ENCODE peak calls at places on chromosomes 1 and 21, in five cellular contexts. T is neuronal stem cell, S is trophoblast cell, F is mesenchymal stem cell, E is H1. I is an unnamed sample.

GRCh38 chr1:201089621-201090020 is 22.6 kb downstream of the CACNA1S start:
- DNase-seq in S (no peak), F (no peak), T (peak; percentile 23), E (no peak), I (no peak)

GRCh38 chr1:173023343-173023742 is 27.4 kb downstream of the TNFSF18 start:
- DNase-seq in S (no peak), T (no peak), F (no peak), E (no peak), I (no peak)

GRCh38 chr1:223153177-223154119 is 10.4 kb upstream of the TLR5 start:
- DNase-seq in E (no peak), F (peak; percentile 21), S (no peak), T (no peak), I (no peak)

GRCh38 chr1:19657511-19657910 is 7.2 kb upstream of the HTR6 start:
- DNase-seq in E (no peak), F (no peak), S (no peak), T (no peak), I (no peak)

GRCh38 chr1:92203105-92203504 is 14.6 kb upstream of the C1orf146 start:
- DNase-seq in F (no peak), S (no peak), T (no peak), E (no peak), I (no peak)

GRCh38 chr1:112522621-112523020 is 13.9 kb downstream of the WNT2B start:
- DNase-seq in E (no peak), S (no peak), F (peak; percentile 96), T (no peak), I (no peak)

GRCh38 chr1:91070274-91070673 is 48.4 kb upstream of the ZNF644 start:
- DNase-seq in T (no peak), E (no peak), F (no peak), S (no peak), I (no peak)

GRCh38 chr1:19222979-19223824 is 13.1 kb upstream of the UBR4 start:
- DNase-seq in T (no peak), F (no peak), S (no peak), E (no peak), I (no peak)

GRCh38 chr1:63621698-63622097 is 28.5 kb downstream of the PGM1 start:
- DNase-seq in S (no peak), F (peak; percentile 20), T (no peak), E (no peak), I (no peak)

GRCh38 chr21:35508389-35508888 is 459.3 kb upstream of the RUNX1 start:
- DNase-seq in S (peak; percentile 57), F (peak; percentile 91), T (peak; percentile 17), E (peak; percentile 50), I (peak; percentile 56)

GRCh38 chr1:209988706-209989105 is 50.7 kb downstream of the SYT14 start:
- DNase-seq in E (no peak), T (no peak), S (no peak), F (no peak), I (no peak)

GRCh38 chr21:35417762-35418161 is 368.7 kb upstream of the RUNX1 start:
- DNase-seq in T (no peak), F (no peak), S (no peak), E (no peak), I (no peak)

GRCh38 chr1:46180082-46180616 is 3.9 kb upstream of the P3R3URF start:
- DNase-seq in E (peak; percentile 66), S (peak; percentile 23), F (no peak), T (no peak), I (peak; percentile 83)

GRCh38 chr1:13541435-13542215 is 27.8 kb upstream of the LRRC38 start:
- DNase-seq in S (no peak), E (no peak), F (no peak), T (no peak), I (no peak)

GRCh38 chr1:217191441-217191840 is 439.4 kb downstream of the GPATCH2 start:
- DNase-seq in E (no peak), S (no peak), T (no peak), F (no peak), I (no peak)

GRCh38 chr1:36653850-36654249 is 171.1 kb upstream of the CSF3R start:
- DNase-seq in S (peak; percentile 81), E (no peak), F (no peak), T (no peak), I (no peak)

GRCh38 chr1:155062702-155063411 is 683 bp upstream of the EFNA4 start:
- DNase-seq in T (peak; percentile 73), S (peak; percentile 32), E (no peak), F (peak; percentile 69), I (peak; percentile 87)

GRCh38 chr1:210236840-210237409 is 4.3 kb downstream of the SERTAD4 start:
- DNase-seq in E (no peak), S (no peak), F (peak; percentile 88), T (no peak), I (no peak)

GRCh38 chr1:1330366-1331067 is 563 bp upstream of the TAS1R3 start:
- DNase-seq in S (no peak), T (no peak), E (no peak), F (no peak), I (no peak)

GRCh38 chr1:107748529-107748928 is 216.5 kb downstream of the VAV3 start:
- DNase-seq in E (no peak), T (no peak), F (no peak), S (peak; percentile 7), I (no peak)

GRCh38 chr21:18602711-18603110 is 199.1 kb upstream of the TMPRSS15 start:
- DNase-seq in F (no peak), S (no peak), E (no peak), T (no peak), I (no peak)

GRCh38 chr1:219340796-219341195 is 167.1 kb downstream of the LYPLAL1 start:
- DNase-seq in T (no peak), F (peak; percentile 5), E (no peak), S (no peak), I (no peak)

GRCh38 chr1:150010388-150011115 is at the start of gene OTUD7B:
- DNase-seq in E (peak; percentile 54), T (peak; percentile 86), F (peak; percentile 93), S (peak; percentile 80), I (peak; percentile 84)

GRCh38 chr1:220906561-220907334 is 27.5 kb downstream of the HLX start:
- DNase-seq in F (no peak), S (no peak), E (no peak), T (no peak), I (no peak)

GRCh38 chr1:86741947-86742572 is 37.7 kb downstream of the SH3GLB1 start:
- DNase-seq in T (peak; percentile 11), E (no peak), F (peak; percentile 51), S (peak; percentile 24), I (no peak)

GRCh38 chr1:52003877-52004276 is 13.4 kb upstream of the RAB3B start:
- DNase-seq in F (no peak), E (no peak), T (no peak), S (no peak), I (no peak)

GRCh38 chr1:111847519-111847918 is 91.8 kb downstream of the DDX20 start:
- DNase-seq in F (no peak), S (no peak), E (no peak), T (no peak), I (no peak)

GRCh38 chr21:46049890-46050650 is 47.8 kb upstream of the COL6A2 start:
- DNase-seq in E (no peak), T (no peak), S (no peak), F (no peak), I (no peak)

GRCh38 chr1:3865606-3866160 is 8.4 kb downstream of the DFFB start:
- DNase-seq in T (no peak), F (no peak), S (no peak), E (no peak), I (no peak)

GRCh38 chr1:3869751-3870301 is 12.6 kb downstream of the DFFB start:
- DNase-seq in F (peak; percentile 57), T (no peak), E (no peak), S (peak; percentile 100), I (no peak)

GRCh38 chr1:3863231-3863935 is 6.1 kb downstream of the DFFB start:
- DNase-seq in E (no peak), S (no peak), F (no peak), T (no peak), I (no peak)

GRCh38 chr1:3868464-3869006 is 11.3 kb downstream of the DFFB start:
- DNase-seq in S (no peak), F (no peak), T (no peak), E (no peak), I (no peak)

DNA sequence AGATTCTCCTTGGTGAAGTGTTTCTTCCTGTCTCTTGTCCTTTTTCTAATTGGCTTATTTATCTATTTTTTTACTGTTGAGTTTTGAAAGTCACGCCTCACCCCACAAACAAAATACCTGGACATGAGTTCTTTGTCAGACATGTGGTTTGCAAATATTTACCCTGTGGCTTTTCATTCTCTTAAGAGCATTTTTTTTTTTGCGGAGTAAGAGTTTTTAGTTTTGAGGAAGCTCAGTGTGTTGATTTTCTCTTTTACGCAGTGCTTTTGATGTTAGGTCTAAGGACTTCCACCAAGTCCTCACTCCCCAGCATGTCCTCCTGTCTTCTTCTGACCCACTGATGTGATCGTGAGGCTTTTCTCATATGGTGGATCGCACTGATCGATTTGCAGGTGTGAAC is 7.6 kb downstream of the DFFB start:
- DNase-seq in F (no peak), T (no peak), E (no peak), S (no peak), I (no peak)
- H2BK12ac ChIP-seq in F (no peak overlapping the region), T (no peak overlapping the region), E (no peak overlapping the region), S (no peak overlapping the region), I (no peak overlapping the region)

GRCh38 chr1:235670157-235670776 is 20.7 kb upstream of the GNG4 start:
- DNase-seq in F (no peak), E (no peak), T (no peak), S (no peak), I (peak; percentile 49)
- H3K4ac ChIP-seq in F (no peak overlapping the region), E (no peak overlapping the region), T (no peak overlapping the region), S (no peak overlapping the region), I (no peak overlapping the region)

GRCh38 chr21:30255679-30256078 is 27.1 kb downstream of the KRTAP24-1 start:
- DNase-seq in T (no peak), F (no peak), S (no peak), E (no peak), I (no peak)
- H2BK12ac ChIP-seq in T (no peak overlapping the region), F (no peak overlapping the region), S (no peak overlapping the region), E (no peak overlapping the region), I (no peak overlapping the region)

DNA sequence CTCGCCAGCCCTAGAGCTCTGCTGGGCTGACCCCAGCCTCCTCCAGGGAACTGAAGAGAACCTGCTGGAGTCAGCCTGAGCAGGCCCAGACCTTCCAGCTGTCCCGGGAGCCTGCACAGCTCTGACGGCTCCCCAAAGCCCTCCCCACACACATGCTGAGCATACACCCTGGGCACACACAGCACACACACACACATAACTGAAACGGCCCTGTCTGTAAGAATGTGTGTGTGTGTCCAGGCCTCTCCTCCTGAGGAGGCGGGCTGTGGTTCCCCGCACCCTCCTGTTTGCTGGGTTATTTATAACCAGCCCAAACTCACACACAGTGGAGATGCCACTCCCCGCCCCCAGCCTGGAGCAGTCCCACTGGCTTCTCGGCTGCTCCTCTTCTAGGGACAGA is 20.2 kb downstream of the SDC3 start:
- DNase-seq in E (no peak), S (no peak), T (no peak), F (peak; percentile 94), I (no peak)
- H3K4ac ChIP-seq in E (no peak overlapping the region), S (peak overlapping the region; percentile 31), T (no peak overlapping the region), F (no peak overlapping the region), I (no peak overlapping the region)

DNA sequence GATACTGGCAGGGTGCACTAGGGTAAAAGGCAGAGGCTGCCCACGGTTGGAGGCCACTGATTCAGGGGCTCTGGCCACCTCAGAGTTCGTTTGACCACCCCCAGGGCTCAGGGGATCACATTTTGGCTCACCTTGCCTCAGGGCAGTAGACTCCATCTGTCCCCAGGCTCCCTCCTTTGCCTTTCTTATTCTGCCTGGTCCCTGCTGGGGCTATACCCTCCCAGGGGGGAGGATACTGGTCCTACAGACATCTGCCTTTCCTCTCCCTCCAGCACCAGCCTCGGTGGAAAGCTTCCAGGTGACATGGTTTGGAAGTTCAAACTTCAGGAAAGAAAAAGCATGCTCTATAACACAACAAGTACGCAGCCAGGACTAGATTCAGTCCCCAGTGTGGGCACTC is 155.0 kb downstream of the TRABD2B start:
- DNase-seq in T (no peak), F (no peak), E (no peak), S (no peak), I (peak; percentile 50)
- H2BK12ac ChIP-seq in T (no peak overlapping the region), F (no peak overlapping the region), E (no peak overlapping the region), S (no peak overlapping the region), I (no peak overlapping the region)